ENCODE peak calls at places on chromosomes 4 and X, in eight cellular contexts. Z is tibial nerve, C is mammary epithelial cell, R is choroid plexus epithelial cell, W is astrocyte of the spinal cord, E is neuronal stem cell, T is body of pancreas, F is uterus. H is an unnamed sample.

GRCh38 chr4:102779204-102779603 is 18.4 kb upstream of the MANBA start:
- DNase-seq in W (no peak), C (no peak), T (no peak), R (no peak), E (no peak), Z (no peak), F (no peak), H (no peak)

GRCh38 chr4:15738877-15739276 is 36.0 kb downstream of the BST1 start:
- DNase-seq in C (no peak), E (no peak), T (no peak), R (peak), W (peak), F (no peak), Z (no peak), H (no peak)

GRCh38 chrX:11558972-11559371 is 106.7 kb downstream of the ARHGAP6 start:
- DNase-seq in C (peak), F (no peak), W (no peak), R (no peak), E (no peak), Z (no peak), T (no peak), H (no peak)

GRCh38 chr4:30380404-30380998 is 339.7 kb upstream of the PCDH7 start:
- DNase-seq in C (peak), T (peak), R (peak), Z (no peak), E (peak), W (peak), F (no peak), H (no peak)

GRCh38 chr4:158769175-158769831 is 477 bp downstream of the FNIP2 start:
- DNase-seq in Z (no peak), W (no peak), R (peak), E (no peak), F (peak), C (peak), T (peak), H (peak)

GRCh38 chr4:104772849-104773248 is 278.2 kb upstream of the CXXC4 start:
- DNase-seq in Z (no peak), E (no peak), C (no peak), T (no peak), W (no peak), R (no peak), F (no peak), H (no peak)

GRCh38 chrX:123336666-123337065 is 152.6 kb downstream of the GRIA3 start:
- DNase-seq in C (peak), T (no peak), W (no peak), Z (no peak), F (no peak), E (no peak), R (no peak), H (no peak)

GRCh38 chr4:647481-647880 is 22.1 kb downstream of the PDE6B start:
- DNase-seq in R (no peak), F (no peak), C (no peak), E (no peak), Z (no peak), T (no peak), W (no peak), H (no peak)

GRCh38 chr4:76459291-76459723 is 24.3 kb downstream of the SHROOM3 start:
- DNase-seq in Z (no peak), T (peak), R (peak), E (peak), C (peak), F (no peak), W (peak), H (no peak)

GRCh38 chrX:29257516-29257915 is 670.3 kb downstream of the IL1RAPL1 start:
- DNase-seq in Z (no peak), E (no peak), C (no peak), W (peak), R (peak), F (no peak), T (no peak), H (no peak)

GRCh38 chr4:5511791-5512190 is 196.6 kb downstream of the EVC2 start:
- DNase-seq in F (no peak), E (no peak), T (no peak), Z (no peak), W (peak), C (peak), R (peak), H (no peak)

GRCh38 chrX:67544871-67545771 is 1.3 kb downstream of the AR start:
- DNase-seq in T (no peak), Z (no peak), R (peak), C (no peak), F (peak), E (peak), W (peak), H (no peak)

GRCh38 chr4:76198411-76199237 is 15.0 kb downstream of the SCARB2 start:
- DNase-seq in Z (peak), E (no peak), C (peak), W (peak), T (peak), R (peak), F (peak), H (no peak)

GRCh38 chrX:76796311-76796710 is 368.8 kb downstream of the MAGEE1 start:
- DNase-seq in F (no peak), C (peak), R (no peak), T (no peak), E (no peak), Z (no peak), W (no peak), H (no peak)

GRCh38 chrX:30215357-30215843 is at the start of gene MAGEB2:
- DNase-seq in F (no peak), R (no peak), Z (no peak), C (no peak), E (no peak), W (no peak), T (no peak), H (no peak)

GRCh38 chrX:148806145-148806868 is 305.9 kb downstream of the AFF2 start:
- DNase-seq in Z (no peak), E (no peak), F (no peak), R (no peak), W (no peak), C (no peak), T (no peak), H (no peak)

GRCh38 chr4:120809518-120809917 is 113.0 kb downstream of the PRDM5 start:
- DNase-seq in Z (no peak), T (no peak), E (no peak), F (no peak), C (no peak), W (no peak), R (peak), H (no peak)

GRCh38 chr4:156298230-156298629 is 344.6 kb upstream of the CTSO start:
- DNase-seq in C (peak), F (peak), T (no peak), Z (no peak), E (peak), W (peak), R (peak), H (no peak)

GRCh38 chr4:37693450-37694190 is 7.4 kb upstream of the RELL1 start:
- DNase-seq in W (peak), E (no peak), T (no peak), Z (no peak), F (no peak), R (peak), C (peak), H (no peak)

GRCh38 chr4:52751349-52751911 is at the start of gene ERVMER34-1:
- DNase-seq in W (peak), E (peak), Z (peak), F (peak), C (peak), T (peak), R (peak), H (no peak)
- H3K4me3 ChIP-seq in W (peak), E (peak), Z (peak), F (peak), C (peak), T (peak), R (peak), H (peak)

GRCh38 chrX:88746925-88747324 is at the start of gene CPXCR1:
- DNase-seq in C (no peak), F (no peak), E (no peak), W (no peak), R (no peak), T (no peak), Z (no peak), H (no peak)
- H3K4me3 ChIP-seq in C (no peak), F (no peak), E (no peak), W (no peak), R (no peak), T (no peak), Z (no peak), H (no peak)

GRCh38 chr4:137531121-137531520 is 1.2 kb downstream of the PCDH18 start:
- DNase-seq in R (peak), W (peak), T (no peak), F (no peak), C (no peak), Z (peak), E (no peak), H (no peak)
- H3K4me3 ChIP-seq in R (peak), W (peak), T (no peak), F (peak), C (no peak), Z (peak), E (peak), H (peak)

DNA sequence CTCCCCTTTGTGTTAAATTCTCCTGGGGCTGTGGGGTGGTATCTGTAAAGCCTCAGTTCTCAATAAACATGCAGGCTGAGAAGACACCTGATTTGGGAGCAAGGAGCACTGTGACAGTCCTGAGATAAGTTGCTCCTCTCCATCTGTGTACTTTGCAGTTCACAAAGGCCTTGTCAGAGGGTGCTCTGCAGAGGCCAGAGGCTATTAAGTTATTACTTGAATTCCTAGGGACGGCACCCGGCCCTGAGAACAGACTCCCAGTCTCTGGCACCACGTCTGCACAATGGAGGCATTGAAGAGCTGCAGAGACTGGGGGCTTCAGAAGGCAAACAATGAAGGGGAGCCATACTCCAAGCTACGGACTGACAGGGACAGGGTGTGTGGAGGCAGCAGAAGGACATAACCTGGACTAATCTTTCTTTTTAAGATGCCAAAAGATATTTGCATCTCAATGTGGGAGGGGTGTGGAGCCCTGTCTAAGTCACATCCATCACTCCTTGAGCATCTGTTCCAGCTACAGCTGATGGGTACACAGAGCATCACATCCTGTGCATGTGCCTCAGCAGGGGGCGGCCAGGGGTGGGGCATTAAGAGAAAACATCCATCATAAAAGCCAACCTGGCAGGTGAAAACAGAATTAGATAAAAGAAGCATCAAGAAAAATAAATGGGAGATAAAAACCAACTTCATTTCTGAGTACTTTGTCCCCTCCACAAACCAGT is 11.4 kb downstream of the RASGEF1B start:
- DNase-seq in C (no peak), R (no peak), T (no peak), Z (no peak), F (no peak), E (no peak), W (no peak), H (no peak)
- H3K4me3 ChIP-seq in C (no peak), R (no peak), T (no peak), Z (no peak), F (no peak), E (no peak), W (no peak), H (no peak)

GRCh38 chr4:83852085-83852451 is 316.2 kb downstream of the GPAT3 start:
- DNase-seq in R (peak), F (no peak), W (peak), T (no peak), C (peak), Z (no peak), E (no peak), H (no peak)
- H3K4me3 ChIP-seq in R (no peak), F (no peak), W (no peak), T (no peak), C (no peak), Z (no peak), E (no peak), H (no peak)

DNA sequence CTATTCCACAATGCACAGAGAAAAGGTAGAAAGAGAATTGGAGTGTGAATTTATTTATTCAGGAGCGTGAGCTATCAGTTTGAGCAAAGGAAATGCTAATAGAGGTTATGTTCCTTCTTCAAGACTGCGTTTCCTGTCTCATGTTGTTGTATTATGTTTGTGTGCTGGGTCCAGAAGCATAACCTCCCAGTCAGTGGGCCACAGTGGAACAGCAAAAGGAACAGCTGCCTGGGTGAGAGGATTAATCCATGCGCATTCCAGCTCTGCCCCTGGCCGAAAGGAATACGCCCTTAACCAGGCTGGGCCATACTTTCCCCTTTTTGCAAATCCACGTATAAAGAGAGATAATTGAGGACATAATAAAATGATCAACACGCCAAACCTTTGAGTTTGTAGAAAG is 32.4 kb upstream of the ARX start:
- DNase-seq in F (no peak), T (no peak), E (no peak), Z (no peak), W (no peak), C (no peak), R (no peak), H (no peak)
- H3K4me3 ChIP-seq in F (no peak), T (no peak), E (no peak), Z (no peak), W (no peak), C (no peak), R (no peak), H (no peak)

DNA sequence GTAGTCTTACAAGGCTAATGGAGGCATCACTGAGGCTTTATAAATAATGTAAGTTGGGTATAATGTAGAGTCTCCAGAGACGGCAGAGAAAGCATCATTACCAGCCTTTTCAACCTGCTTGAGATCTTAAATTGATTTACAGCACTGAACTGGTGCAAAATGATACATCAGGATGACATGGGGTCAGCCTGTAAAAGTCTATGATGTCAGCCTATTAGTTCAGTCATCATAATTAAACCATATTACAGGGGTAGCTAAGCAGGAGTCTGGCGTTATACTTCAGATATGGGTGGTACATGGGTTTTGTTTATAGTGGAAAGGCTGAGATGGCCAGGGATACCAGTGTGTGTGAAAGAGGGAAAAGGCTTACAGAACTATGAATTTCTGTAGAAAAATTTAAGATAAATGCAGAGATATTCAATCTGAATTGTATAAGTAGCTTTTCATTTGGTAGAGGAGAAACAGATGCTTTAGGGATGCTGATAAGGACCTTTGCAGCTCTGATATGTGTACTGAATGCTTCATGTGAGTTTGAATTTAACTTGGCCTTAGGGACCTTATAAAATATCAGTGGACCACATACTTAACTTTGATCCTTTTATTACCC is 2.7 kb downstream of the SMAD1 start:
- DNase-seq in F (no peak), E (no peak), W (no peak), R (no peak), C (no peak), T (no peak), Z (no peak), H (no peak)
- H3K4me3 ChIP-seq in F (no peak), E (no peak), W (no peak), R (no peak), C (no peak), T (no peak), Z (no peak), H (no peak)

DNA sequence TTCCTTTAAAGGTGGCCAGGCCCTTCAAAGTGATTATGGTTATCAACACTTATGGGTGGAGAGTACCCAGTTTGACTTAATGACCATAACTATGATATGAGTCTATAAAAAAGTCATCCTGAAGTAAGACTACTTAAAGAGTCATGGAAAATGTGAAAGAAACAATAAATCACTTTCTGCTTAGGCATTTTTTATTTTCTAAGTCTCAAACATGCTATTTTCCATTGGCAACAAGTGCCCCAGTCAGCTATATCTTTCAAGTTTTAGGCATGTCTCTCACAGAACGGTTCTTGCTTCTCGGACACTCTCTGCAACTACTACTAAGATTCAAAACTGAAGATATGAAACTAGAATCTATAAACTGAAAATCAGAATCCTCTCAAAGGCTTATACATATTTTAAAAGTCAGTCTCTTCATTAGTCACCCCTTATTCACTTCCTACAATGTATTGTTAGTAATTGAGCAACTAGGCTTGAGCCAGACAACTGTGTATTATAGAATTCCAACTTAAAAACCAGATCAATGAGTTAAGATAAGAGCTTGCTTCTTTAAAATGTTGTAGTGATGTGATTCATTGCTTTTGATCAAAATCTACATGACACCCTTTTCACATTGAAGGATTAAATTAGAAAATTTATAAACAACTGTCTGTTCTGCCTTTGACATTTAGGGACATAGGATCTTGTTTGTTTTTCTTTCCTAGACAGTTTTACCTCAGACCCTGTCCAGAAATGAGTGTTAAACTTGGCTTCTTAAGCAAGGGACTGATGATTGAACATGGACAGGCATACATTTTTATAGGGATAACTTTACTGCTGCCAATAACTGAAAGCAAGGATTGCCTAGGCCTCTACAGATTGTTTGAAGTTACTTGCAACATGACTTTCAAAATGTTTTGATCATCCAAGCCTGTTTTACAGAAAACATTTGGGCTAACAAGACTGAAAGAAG is 2.9 kb downstream of the ANTXR2 start:
- DNase-seq in R (peak), Z (no peak), C (no peak), T (no peak), W (peak), E (no peak), F (no peak), H (no peak)
- H3K4me3 ChIP-seq in R (peak), Z (no peak), C (peak), T (no peak), W (peak), E (no peak), F (peak), H (peak)

H was measured in ascending aorta.